ENCODE peak calls at places on chromosomes 4 and X, in eight cellular contexts. W, T, V, X, B, G, A and R are unnamed samples.

GRCh38 chr4:76155979-76156378 is 7.8 kb upstream of the NUP54 start:
- DNase-seq in W (no peak), T (no peak), V (no peak), X (no peak), B (no peak), G (no peak), A (no peak), R (no peak)

GRCh38 chr4:173014113-173014558 is 154.5 kb upstream of the GALNT7 start:
- DNase-seq in W (no peak), T (no peak), V (peak), X (peak), B (no peak), G (no peak), A (no peak), R (peak)

GRCh38 chr4:54586343-54586953 is 71.3 kb upstream of the KIT start:
- DNase-seq in W (no peak), T (no peak), V (peak), X (peak), B (peak), G (no peak), A (no peak), R (no peak)

GRCh38 chr4:147940144-147940543 is 208.3 kb downstream of the ARHGAP10 start:
- DNase-seq in W (no peak), T (no peak), V (no peak), X (no peak), B (no peak), G (no peak), A (no peak), R (no peak)

GRCh38 chr4:184439386-184439785 is 35.0 kb downstream of the IRF2 start:
- DNase-seq in W (no peak), T (no peak), V (no peak), X (no peak), B (no peak), G (no peak), A (no peak), R (no peak)

GRCh38 chrX:151239748-151240147 is 63.4 kb downstream of the GPR50 start:
- DNase-seq in W (no peak), T (no peak), V (no peak), X (no peak), B (no peak), G (no peak), A (no peak), R (peak)

GRCh38 chrX:154827624-154828408 is 6.6 kb downstream of the SMIM9 start:
- DNase-seq in W (no peak), T (no peak), V (no peak), X (no peak), B (no peak), G (peak), A (no peak), R (no peak)

GRCh38 chr4:186886759-186887158 is 163.1 kb upstream of the FAT1 start:
- DNase-seq in W (no peak), T (no peak), V (no peak), X (no peak), B (no peak), G (no peak), A (no peak), R (no peak)

GRCh38 chrX:40156472-40157227 is 58.9 kb upstream of the BCOR start:
- DNase-seq in W (no peak), T (no peak), V (no peak), X (no peak), B (no peak), G (no peak), A (no peak), R (peak)

GRCh38 chr4:176920694-176921093 is 128.0 kb upstream of the VEGFC start:
- DNase-seq in W (no peak), T (no peak), V (peak), X (peak), B (no peak), G (no peak), A (no peak), R (no peak)

GRCh38 chrX:149628768-149629167 is 2.8 kb downstream of the TMEM185A start:
- DNase-seq in W (no peak), T (no peak), V (no peak), X (no peak), B (no peak), G (no peak), A (no peak), R (no peak)

GRCh38 chr4:101019313-101019712 is 328.0 kb downstream of the PPP3CA start:
- DNase-seq in W (no peak), T (no peak), V (no peak), X (no peak), B (no peak), G (no peak), A (no peak), R (no peak)

GRCh38 chr4:157265281-157265680 is 44.8 kb downstream of the GRIA2 start:
- DNase-seq in W (no peak), T (no peak), V (peak), X (peak), B (no peak), G (no peak), A (no peak), R (no peak)

GRCh38 chr4:6239968-6240367 is 29.7 kb upstream of the WFS1 start:
- DNase-seq in W (no peak), T (no peak), V (no peak), X (no peak), B (no peak), G (no peak), A (no peak), R (no peak)

GRCh38 chr4:74123065-74123728 is 24.2 kb upstream of the CXCL2 start:
- DNase-seq in W (no peak), T (no peak), V (peak), X (no peak), B (peak), G (no peak), A (no peak), R (no peak)

GRCh38 chr4:77695769-77696168 is 90.1 kb downstream of the CXCL13 start:
- DNase-seq in W (no peak), T (no peak), V (peak), X (peak), B (peak), G (no peak), A (no peak), R (no peak)

GRCh38 chr4:121633642-121634041 is 63.1 kb downstream of the ANXA5 start:
- DNase-seq in W (no peak), T (no peak), V (peak), X (no peak), B (no peak), G (no peak), A (no peak), R (peak)

GRCh38 chr4:180057198-180057821 is 2185.9 kb upstream of the TENM3 start:
- DNase-seq in W (no peak), T (no peak), V (no peak), X (no peak), B (no peak), G (peak), A (no peak), R (peak)

GRCh38 chr4:118740869-118741268 is 55.7 kb downstream of the METTL14 start:
- DNase-seq in W (no peak), T (no peak), V (no peak), X (peak), B (no peak), G (no peak), A (no peak), R (no peak)

GRCh38 chrX:96704661-96705060 is 20.0 kb downstream of the DIAPH2 start:
- DNase-seq in W (no peak), T (no peak), V (no peak), X (no peak), B (no peak), G (no peak), A (no peak), R (no peak)

GRCh38 chr4:26937567-26937966 is 76.9 kb downstream of the STIM2 start:
- DNase-seq in W (no peak), T (no peak), V (no peak), X (no peak), B (no peak), G (no peak), A (no peak), R (no peak)

GRCh38 chr4:186400676-186401075 is 134.7 kb downstream of the F11 start:
- DNase-seq in W (no peak), T (no peak), V (peak), X (no peak), B (no peak), G (no peak), A (no peak), R (no peak)

GRCh38 chr4:139675651-139676050 is 10.0 kb downstream of the MGST2 start:
- DNase-seq in W (no peak), T (no peak), V (no peak), X (no peak), B (no peak), G (no peak), A (no peak), R (no peak)

GRCh38 chrX:52983526-52983925 is 25.2 kb upstream of the FAM156A start:
- DNase-seq in W (no peak), T (no peak), V (no peak), X (no peak), B (no peak), G (no peak), A (no peak), R (no peak)

GRCh38 chr4:184383497-184384055 is 90.8 kb downstream of the IRF2 start:
- DNase-seq in W (no peak), T (peak), V (peak), X (peak), B (peak), G (peak), A (no peak), R (no peak)

GRCh38 chr4:70948665-70949284 is 44.7 kb upstream of the DCK start:
- DNase-seq in W (no peak), T (no peak), V (no peak), X (no peak), B (no peak), G (no peak), A (no peak), R (no peak)

GRCh38 chr4:55865228-55865806 is 11.9 kb downstream of the EXOC1 start:
- DNase-seq in W (no peak), T (no peak), V (peak), X (peak), B (peak), G (no peak), A (no peak), R (no peak)

GRCh38 chrX:42269186-42269585 is 345.8 kb upstream of the CASK start:
- DNase-seq in W (no peak), T (no peak), V (peak), X (no peak), B (no peak), G (no peak), A (no peak), R (no peak)

GRCh38 chr4:159481936-159482335 is 379.1 kb downstream of the RAPGEF2 start:
- DNase-seq in W (no peak), T (no peak), V (no peak), X (peak), B (no peak), G (no peak), A (no peak), R (no peak)

GRCh38 chrX:40513835-40514234 is 66.9 kb upstream of the ATP6AP2 start:
- DNase-seq in W (no peak), T (no peak), V (no peak), X (no peak), B (no peak), G (no peak), A (no peak), R (no peak)

GRCh38 chr4:31045724-31046318 is 325.7 kb downstream of the PCDH7 start:
- DNase-seq in W (no peak), T (no peak), V (peak), X (peak), B (no peak), G (peak), A (no peak), R (no peak)

GRCh38 chrX:39736219-39737211 is 361.2 kb downstream of the BCOR start:
- DNase-seq in W (no peak), T (no peak), V (peak), X (peak), B (peak), G (no peak), A (no peak), R (no peak)

GRCh38 chrX:140572724-140573123 is 67.9 kb upstream of the SOX3 start:
- DNase-seq in W (no peak), T (no peak), V (peak), X (peak), B (no peak), G (peak), A (no peak), R (peak)

GRCh38 chrX:41023098-41023497 is 62.1 kb upstream of the USP9X start:
- DNase-seq in W (no peak), T (no peak), V (no peak), X (no peak), B (no peak), G (no peak), A (no peak), R (no peak)

GRCh38 chr4:181659202-181659601 is 584.0 kb upstream of the TENM3 start:
- DNase-seq in W (no peak), T (no peak), V (peak), X (no peak), B (no peak), G (no peak), A (no peak), R (no peak)

GRCh38 chr4:79886557-79886956 is 186.5 kb downstream of the ANTXR2 start:
- DNase-seq in W (no peak), T (no peak), V (no peak), X (no peak), B (no peak), G (no peak), A (no peak), R (no peak)